ENCODE peak calls at places on chromosomes 6 and 20, in ten cellular contexts. R is bronchial epithelial cell; Q is A549; C is CD4-positive, CD25-positive, alpha-beta regulatory T cell; F is Daoy; X is mesendoderm; H is upper lobe of right lung; Y is Calu3; J is hypothalamus; Z is GM13977. S is an unnamed sample.

GRCh38 chr6:41027799-41028617 is 11.0 kb downstream of the UNC5CL start:
- DNase-seq in J (peak), Z (peak), H (peak), X (peak), R (peak), Y (peak), Q (peak), C (peak), F (peak), S (no peak)

GRCh38 chr6:105135907-105136432 is 43.8 kb downstream of the POPDC3 start:
- DNase-seq in R (no peak), Q (no peak), Z (peak), X (peak), Y (no peak), J (no peak), C (no peak), F (peak), H (no peak), S (no peak)

GRCh38 chr6:104462811-104463599 is 396.7 kb downstream of the HACE1 start:
- DNase-seq in H (no peak), C (no peak), F (no peak), Y (no peak), J (no peak), Q (no peak), R (no peak), Z (no peak), X (no peak), S (no peak)

GRCh38 chr6:38482466-38482865 is 157.3 kb downstream of the BTBD9 start:
- DNase-seq in C (no peak), R (no peak), J (no peak), Y (no peak), F (no peak), Q (no peak), H (no peak), Z (no peak), X (no peak), S (no peak)

GRCh38 chr6:160662842-160663241 is 1.2 kb downstream of the LPA start:
- DNase-seq in H (no peak), J (no peak), X (no peak), Q (no peak), C (no peak), Y (no peak), R (no peak), Z (no peak), F (no peak), S (no peak)

GRCh38 chr6:118580585-118581419 is 32.7 kb downstream of the PLN start:
- DNase-seq in Z (peak), H (no peak), R (peak), Q (peak), C (no peak), J (peak), F (peak), Y (peak), X (peak), S (no peak)

GRCh38 chr20:35700625-35701148 is 1.5 kb downstream of the ROMO1 start:
- DNase-seq in X (no peak), J (no peak), H (peak), C (no peak), Z (no peak), F (no peak), Y (no peak), Q (peak), R (peak), S (no peak)

GRCh38 chr6:98384766-98385165 is 449.6 kb upstream of the POU3F2 start:
- DNase-seq in R (no peak), C (no peak), Z (no peak), X (peak), Y (no peak), Q (no peak), J (no peak), F (no peak), H (no peak), S (no peak)

GRCh38 chr6:25359891-25360290 is 80.7 kb downstream of the CARMIL1 start:
- DNase-seq in J (no peak), R (no peak), C (no peak), X (no peak), Z (no peak), Y (peak), F (no peak), H (no peak), Q (no peak), S (no peak)

GRCh38 chr6:100117680-100118079 is 123.7 kb upstream of the MCHR2 start:
- DNase-seq in R (no peak), Q (no peak), J (no peak), Z (no peak), F (no peak), H (no peak), Y (no peak), X (no peak), C (no peak), S (no peak)

GRCh38 chr6:13422601-13423247 is 64.7 kb downstream of the GFOD1 start:
- DNase-seq in Y (no peak), F (peak), X (peak), Z (no peak), R (no peak), J (no peak), C (no peak), Q (no peak), H (no peak), S (no peak)

GRCh38 chr6:106039836-106040592 is 46.1 kb upstream of the PRDM1 start:
- DNase-seq in J (no peak), H (no peak), Y (no peak), F (no peak), X (peak), Q (no peak), R (no peak), C (no peak), Z (no peak), S (no peak)

GRCh38 chr20:24519476-24519875 is 50.0 kb downstream of the SYNDIG1 start:
- DNase-seq in J (no peak), C (no peak), F (no peak), H (no peak), Z (no peak), R (no peak), X (no peak), Q (no peak), Y (no peak), S (no peak)

GRCh38 chr6:90896165-90896549 is 309.3 kb upstream of the MAP3K7 start:
- DNase-seq in C (no peak), Z (no peak), F (peak), R (no peak), H (no peak), Q (no peak), Y (no peak), X (no peak), J (no peak), S (no peak)

GRCh38 chr6:166410426-166410935 is 27.7 kb upstream of the MPC1 start:
- DNase-seq in Z (no peak), R (no peak), C (no peak), J (no peak), H (no peak), X (no peak), F (no peak), Q (no peak), Y (no peak), S (no peak)

GRCh38 chr6:109325400-109325801 is 56.9 kb downstream of the CD164 start:
- DNase-seq in F (no peak), R (no peak), Q (no peak), H (no peak), Z (no peak), C (no peak), J (no peak), Y (no peak), X (no peak), S (no peak)

GRCh38 chr6:158338311-158339112 is 26.2 kb downstream of the TULP4 start:
- DNase-seq in Y (peak), R (no peak), F (no peak), C (no peak), H (no peak), X (no peak), Q (no peak), Z (no peak), J (no peak), S (no peak)

GRCh38 chr6:101402618-101403002 is 9.1 kb downstream of the GRIK2 start:
- DNase-seq in Q (no peak), F (no peak), J (no peak), C (no peak), H (peak), Y (no peak), R (no peak), Z (no peak), X (peak), S (no peak)

GRCh38 chr6:98929498-98930060 is 18.2 kb downstream of the FBXL4 start:
- DNase-seq in J (no peak), X (no peak), C (no peak), H (no peak), Q (no peak), Y (no peak), R (no peak), Z (no peak), F (no peak), S (no peak)

GRCh38 chr6:3193102-3193837 is 34.2 kb downstream of the TUBB2B start:
- DNase-seq in Y (no peak), J (no peak), R (no peak), F (no peak), Z (peak), H (no peak), C (no peak), Q (no peak), X (peak), S (no peak)

GRCh38 chr20:33419140-33419974 is 18.0 kb upstream of the CDK5RAP1 start:
- DNase-seq in X (no peak), Z (no peak), H (no peak), J (no peak), C (no peak), Y (no peak), Q (no peak), F (no peak), R (no peak), S (no peak)

GRCh38 chr6:159691133-159691962 is 1.7 kb downstream of the SOD2 start:
- DNase-seq in Z (peak), C (no peak), R (peak), Y (peak), X (peak), H (no peak), J (no peak), F (peak), Q (peak), S (peak)